ENCODE peak calls at places on chromosomes 11 and 22, in four cellular contexts. D is CD8-positive, alpha-beta T cell; W is amniotic stem cell; P is CD4-positive, alpha-beta T cell. S is an unnamed sample.

GRCh38 chr11:32829157-32829679 is 509 bp upstream of the PRRG4 start:
- DNase-seq in D (no peak), W (no peak), P (no peak), S (no peak)

GRCh38 chr22:47195676-47196492 is 433.4 kb downstream of the TBC1D22A start:
- DNase-seq in D (no peak), W (no peak), P (peak), S (no peak)

GRCh38 chr11:118519549-118519948 is 7.7 kb upstream of the TTC36 start:
- DNase-seq in D (no peak), W (no peak), P (no peak), S (no peak)

GRCh38 chr11:96103102-96103501 is 179.2 kb upstream of the MTMR2 start:
- DNase-seq in D (no peak), W (no peak), P (no peak), S (no peak)

GRCh38 chr22:50529416-50530279 is at the start of gene TYMP:
- DNase-seq in D (peak), W (no peak), P (peak), S (no peak)

GRCh38 chr11:33699515-33700424 is 856 bp downstream of the C11orf91 start:
- DNase-seq in D (no peak), W (no peak), P (no peak), S (no peak)

GRCh38 chr11:34343153-34343552 is 14.7 kb downstream of the ABTB2 start:
- DNase-seq in D (no peak), W (no peak), P (no peak), S (no peak)

GRCh38 chr11:844693-845644 is 2.3 kb downstream of the TSPAN4 start:
- DNase-seq in D (no peak), W (peak), P (no peak), S (no peak)

GRCh38 chr11:20276661-20277000 is 86.9 kb upstream of the HTATIP2 start:
- DNase-seq in D (no peak), W (no peak), P (no peak), S (no peak)

GRCh38 chr11:76763573-76764348 is 19.4 kb upstream of the TSKU start:
- DNase-seq in D (no peak), W (peak), P (no peak), S (no peak)

GRCh38 chr11:14270690-14271542 is 88.1 kb downstream of the RRAS2 start:
- DNase-seq in D (no peak), W (no peak), P (no peak), S (no peak)

GRCh38 chr11:73556966-73557365 is 40.9 kb downstream of the FAM168A start:
- DNase-seq in D (no peak), W (no peak), P (no peak), S (no peak)

GRCh38 chr11:119602745-119603373 is 126.1 kb downstream of the NECTIN1 start:
- DNase-seq in D (no peak), W (no peak), P (no peak), S (no peak)

S was measured in T follicular helper cell.